ENCODE peak calls at places on chromosome 7, in nine cellular contexts. One of them, this sample, is unnamed. For H3K4me1, the result is how much of the 10 kb centered on the place peaks cover.

GRCh38 chr7:94414481-94414880 is 19.8 kb downstream of the COL1A2 start:
- DNase-seq in astrocyte: peak
- DNase-seq in stomach: no peak
- DNase-seq in Panc1: no peak
- DNase-seq in CD8-positive, alpha-beta T cell: no peak
- DNase-seq in psoas muscle: no peak
- DNase-seq in uterus: no peak
- DNase-seq in foreskin keratinocyte: no peak
- DNase-seq in CD8-positive, alpha-beta memory T cell: no peak
- DNase-seq in this sample: peak

GRCh38 chr7:115558186-115558585 is 472.4 kb downstream of the TFEC start:
- DNase-seq in uterus: no peak
- DNase-seq in CD8-positive, alpha-beta memory T cell: no peak
- DNase-seq in psoas muscle: no peak
- DNase-seq in stomach: no peak
- DNase-seq in CD8-positive, alpha-beta T cell: no peak
- DNase-seq in foreskin keratinocyte: no peak
- DNase-seq in astrocyte: peak
- DNase-seq in Panc1: no peak
- DNase-seq in this sample: no peak

GRCh38 chr7:40826419-40827216 is 691.8 kb downstream of the SUGCT start:
- DNase-seq in CD8-positive, alpha-beta memory T cell: no peak
- DNase-seq in uterus: no peak
- DNase-seq in stomach: no peak
- DNase-seq in foreskin keratinocyte: no peak
- DNase-seq in psoas muscle: no peak
- DNase-seq in Panc1: no peak
- DNase-seq in CD8-positive, alpha-beta T cell: no peak
- DNase-seq in astrocyte: peak
- DNase-seq in this sample: no peak

GRCh38 chr7:116271161-116271979 is 61.0 kb downstream of the TES start:
- DNase-seq in stomach: no peak
- DNase-seq in CD8-positive, alpha-beta memory T cell: no peak
- DNase-seq in psoas muscle: no peak
- DNase-seq in CD8-positive, alpha-beta T cell: no peak
- DNase-seq in uterus: no peak
- DNase-seq in foreskin keratinocyte: no peak
- DNase-seq in Panc1: no peak
- DNase-seq in astrocyte: peak
- DNase-seq in this sample: no peak

GRCh38 chr7:104074529-104074928 is 85.1 kb upstream of the RELN start:
- DNase-seq in astrocyte: no peak
- DNase-seq in Panc1: no peak
- DNase-seq in foreskin keratinocyte: no peak
- DNase-seq in CD8-positive, alpha-beta memory T cell: no peak
- DNase-seq in stomach: no peak
- DNase-seq in uterus: no peak
- DNase-seq in CD8-positive, alpha-beta T cell: no peak
- DNase-seq in psoas muscle: no peak
- DNase-seq in this sample: no peak

GRCh38 chr7:84455788-84456187 is 261.2 kb upstream of the SEMA3A start:
- DNase-seq in CD8-positive, alpha-beta memory T cell: no peak
- DNase-seq in CD8-positive, alpha-beta T cell: no peak
- DNase-seq in uterus: no peak
- DNase-seq in psoas muscle: no peak
- DNase-seq in astrocyte: peak
- DNase-seq in stomach: no peak
- DNase-seq in Panc1: peak
- DNase-seq in foreskin keratinocyte: no peak
- DNase-seq in this sample: peak

GRCh38 chr7:70152313-70152712 is 554.0 kb downstream of the AUTS2 start:
- DNase-seq in astrocyte: no peak
- DNase-seq in psoas muscle: no peak
- DNase-seq in stomach: no peak
- DNase-seq in uterus: no peak
- DNase-seq in CD8-positive, alpha-beta T cell: no peak
- DNase-seq in Panc1: no peak
- DNase-seq in foreskin keratinocyte: no peak
- DNase-seq in CD8-positive, alpha-beta memory T cell: no peak
- DNase-seq in this sample: no peak

GRCh38 chr7:4245866-4246470 is 436.1 kb upstream of the FOXK1 start:
- DNase-seq in Panc1: no peak
- DNase-seq in foreskin keratinocyte: peak
- DNase-seq in astrocyte: no peak
- DNase-seq in uterus: no peak
- DNase-seq in CD8-positive, alpha-beta memory T cell: no peak
- DNase-seq in stomach: no peak
- DNase-seq in CD8-positive, alpha-beta T cell: no peak
- DNase-seq in psoas muscle: no peak
- DNase-seq in this sample: peak

GRCh38 chr7:39421251-39421650 is 145.0 kb upstream of the YAE1 start:
- DNase-seq in psoas muscle: no peak
- DNase-seq in CD8-positive, alpha-beta memory T cell: no peak
- DNase-seq in astrocyte: no peak
- DNase-seq in Panc1: no peak
- DNase-seq in CD8-positive, alpha-beta T cell: no peak
- DNase-seq in uterus: no peak
- DNase-seq in stomach: no peak
- DNase-seq in foreskin keratinocyte: no peak
- DNase-seq in this sample: no peak

GRCh38 chr7:126803060-126803665 is 449.6 kb downstream of the GRM8 start:
- DNase-seq in uterus: no peak
- DNase-seq in psoas muscle: no peak
- DNase-seq in CD8-positive, alpha-beta memory T cell: peak
- DNase-seq in foreskin keratinocyte: peak
- DNase-seq in stomach: peak
- DNase-seq in CD8-positive, alpha-beta T cell: peak
- DNase-seq in astrocyte: peak
- DNase-seq in Panc1: peak
- DNase-seq in this sample: peak

DNA sequence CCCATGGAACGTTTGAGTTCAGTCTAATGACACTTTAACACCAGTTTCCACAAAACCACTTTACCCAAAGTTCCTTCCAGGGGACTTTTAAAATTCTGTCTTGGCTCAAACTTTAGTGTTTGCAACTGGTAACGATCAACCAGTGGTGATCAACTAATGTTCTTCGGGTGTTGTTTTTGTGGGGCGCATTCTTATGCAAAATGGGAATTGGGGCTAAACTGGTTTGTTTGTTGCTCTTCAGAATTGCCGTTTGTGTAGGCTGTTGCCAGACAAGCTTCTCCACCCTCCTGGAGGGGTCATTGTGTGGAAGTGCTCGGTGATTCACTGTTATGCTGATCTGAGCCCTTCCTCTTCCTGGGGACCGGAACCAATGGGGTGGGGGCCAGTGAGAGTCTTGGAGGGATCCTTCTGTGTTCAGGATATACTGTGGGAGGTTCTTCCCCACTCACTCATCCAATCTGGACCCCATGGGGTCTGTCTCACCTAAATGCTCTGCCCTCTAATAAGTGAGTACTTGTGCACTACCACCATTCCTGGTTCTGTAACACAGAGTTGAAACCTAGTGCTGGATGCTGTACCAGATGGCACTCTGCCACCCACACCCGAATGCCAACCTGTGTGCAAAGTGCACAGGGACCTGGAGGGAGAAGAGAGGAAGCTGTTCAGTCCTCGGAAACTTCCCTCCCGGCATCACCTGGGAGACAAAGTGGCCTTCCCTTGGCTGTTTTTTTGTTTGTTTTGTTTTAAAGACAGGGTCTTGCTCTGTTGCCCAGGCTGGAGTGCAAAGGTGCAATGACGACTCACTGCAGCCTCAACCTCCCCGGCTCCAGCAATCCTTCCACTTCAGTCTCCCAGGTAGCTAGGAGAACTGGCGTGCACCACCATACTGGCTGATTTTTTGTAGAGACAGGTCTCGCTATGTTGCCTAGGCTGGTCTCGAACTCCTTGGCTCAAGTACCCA is 2.1 kb downstream of the NFE2L3 start:
- DNase-seq in uterus: no peak
- DNase-seq in psoas muscle: no peak
- DNase-seq in foreskin keratinocyte: no peak
- DNase-seq in stomach: peak
- DNase-seq in astrocyte: peak
- DNase-seq in CD8-positive, alpha-beta memory T cell: no peak
- DNase-seq in Panc1: no peak
- DNase-seq in CD8-positive, alpha-beta T cell: no peak
- DNase-seq in this sample: no peak
- H3K4me1 ChIP-seq in uterus: under half
- H3K4me1 ChIP-seq in psoas muscle: under half
- H3K4me1 ChIP-seq in foreskin keratinocyte: under half
- H3K4me1 ChIP-seq in stomach: under half
- H3K4me1 ChIP-seq in astrocyte: under half
- H3K4me1 ChIP-seq in CD8-positive, alpha-beta memory T cell: half or more
- H3K4me1 ChIP-seq in Panc1: under half
- H3K4me1 ChIP-seq in CD8-positive, alpha-beta T cell: under half
- H3K4me1 ChIP-seq in this sample: under half

GRCh38 chr7:542131-542934 is 22.7 kb upstream of the PDGFA start:
- DNase-seq in CD8-positive, alpha-beta T cell: no peak
- DNase-seq in foreskin keratinocyte: no peak
- DNase-seq in CD8-positive, alpha-beta memory T cell: no peak
- DNase-seq in psoas muscle: no peak
- DNase-seq in astrocyte: no peak
- DNase-seq in Panc1: no peak
- DNase-seq in stomach: no peak
- DNase-seq in uterus: no peak
- DNase-seq in this sample: no peak
- H3K27ac ChIP-seq in CD8-positive, alpha-beta T cell: no peak
- H3K27ac ChIP-seq in foreskin keratinocyte: no peak
- H3K27ac ChIP-seq in CD8-positive, alpha-beta memory T cell: no peak
- H3K27ac ChIP-seq in psoas muscle: no peak
- H3K27ac ChIP-seq in astrocyte: peak
- H3K27ac ChIP-seq in Panc1: peak
- H3K27ac ChIP-seq in stomach: no peak
- H3K27ac ChIP-seq in uterus: peak
- H3K27ac ChIP-seq in this sample: peak

GRCh38 chr7:142451817-142452216 is 194.0 kb upstream of the PRSS58 start:
- DNase-seq in astrocyte: no peak
- DNase-seq in CD8-positive, alpha-beta memory T cell: no peak
- DNase-seq in psoas muscle: no peak
- DNase-seq in CD8-positive, alpha-beta T cell: no peak
- DNase-seq in foreskin keratinocyte: no peak
- DNase-seq in uterus: no peak
- DNase-seq in stomach: no peak
- DNase-seq in Panc1: no peak
- DNase-seq in this sample: no peak

GRCh38 chr7:142454862-142455261 is 197.0 kb upstream of the PRSS58 start:
- DNase-seq in CD8-positive, alpha-beta T cell: no peak
- DNase-seq in Panc1: no peak
- DNase-seq in stomach: no peak
- DNase-seq in foreskin keratinocyte: no peak
- DNase-seq in CD8-positive, alpha-beta memory T cell: no peak
- DNase-seq in psoas muscle: no peak
- DNase-seq in uterus: no peak
- DNase-seq in astrocyte: no peak
- DNase-seq in this sample: no peak

GRCh38 chr7:142451346-142451745 is 193.5 kb upstream of the PRSS58 start:
- DNase-seq in stomach: no peak
- DNase-seq in CD8-positive, alpha-beta memory T cell: no peak
- DNase-seq in uterus: no peak
- DNase-seq in CD8-positive, alpha-beta T cell: no peak
- DNase-seq in psoas muscle: no peak
- DNase-seq in Panc1: no peak
- DNase-seq in astrocyte: no peak
- DNase-seq in foreskin keratinocyte: no peak
- DNase-seq in this sample: no peak

GRCh38 chr7:142450206-142450605 is 192.3 kb upstream of the PRSS58 start:
- DNase-seq in CD8-positive, alpha-beta T cell: no peak
- DNase-seq in psoas muscle: no peak
- DNase-seq in stomach: no peak
- DNase-seq in foreskin keratinocyte: no peak
- DNase-seq in CD8-positive, alpha-beta memory T cell: no peak
- DNase-seq in Panc1: no peak
- DNase-seq in uterus: no peak
- DNase-seq in astrocyte: no peak
- DNase-seq in this sample: no peak

GRCh38 chr7:142452791-142453190 is 194.9 kb upstream of the PRSS58 start:
- DNase-seq in CD8-positive, alpha-beta T cell: no peak
- DNase-seq in stomach: no peak
- DNase-seq in astrocyte: no peak
- DNase-seq in Panc1: no peak
- DNase-seq in uterus: no peak
- DNase-seq in foreskin keratinocyte: no peak
- DNase-seq in CD8-positive, alpha-beta memory T cell: no peak
- DNase-seq in psoas muscle: no peak
- DNase-seq in this sample: no peak
- H3K4me1 ChIP-seq in CD8-positive, alpha-beta T cell: under half
- H3K4me1 ChIP-seq in stomach: under half
- H3K4me1 ChIP-seq in astrocyte: under half
- H3K4me1 ChIP-seq in Panc1: under half
- H3K4me1 ChIP-seq in uterus: under half
- H3K4me1 ChIP-seq in foreskin keratinocyte: under half
- H3K4me1 ChIP-seq in CD8-positive, alpha-beta memory T cell: under half
- H3K4me1 ChIP-seq in psoas muscle: under half
- H3K4me1 ChIP-seq in this sample: under half

DNA sequence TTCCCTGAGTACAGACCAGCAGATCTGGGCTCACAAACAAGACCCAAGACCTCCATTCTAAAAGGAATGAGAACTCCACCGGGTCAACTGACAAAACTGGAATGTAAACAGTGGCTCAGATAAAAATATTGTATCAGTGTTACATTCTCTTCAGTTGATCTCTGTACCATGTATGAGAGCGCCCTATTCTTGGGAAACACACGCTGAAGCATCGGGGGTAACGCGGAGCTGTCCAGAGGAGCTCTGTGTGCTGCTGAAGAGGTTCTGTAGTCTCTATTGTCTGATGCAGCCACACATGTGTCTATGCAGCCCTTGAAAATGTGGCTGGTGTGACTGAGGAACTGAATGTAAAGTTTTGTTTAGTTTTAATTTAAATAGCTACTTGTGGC is 39.7 kb downstream of the HIPK2 start:
- DNase-seq in foreskin keratinocyte: no peak
- DNase-seq in psoas muscle: no peak
- DNase-seq in Panc1: no peak
- DNase-seq in CD8-positive, alpha-beta T cell: no peak
- DNase-seq in CD8-positive, alpha-beta memory T cell: no peak
- DNase-seq in astrocyte: no peak
- DNase-seq in uterus: no peak
- DNase-seq in stomach: no peak
- DNase-seq in this sample: no peak
- H3K27ac ChIP-seq in foreskin keratinocyte: peak
- H3K27ac ChIP-seq in psoas muscle: peak
- H3K27ac ChIP-seq in Panc1: peak
- H3K27ac ChIP-seq in CD8-positive, alpha-beta T cell: no peak
- H3K27ac ChIP-seq in CD8-positive, alpha-beta memory T cell: no peak
- H3K27ac ChIP-seq in astrocyte: peak
- H3K27ac ChIP-seq in uterus: peak
- H3K27ac ChIP-seq in stomach: peak
- H3K27ac ChIP-seq in this sample: no peak